ENCODE peak calls at places on chromosomes 16 and 17, in six cellular contexts. One of them, this sample, is unnamed. For H3K9me3, the result is how much of the 10 kb centered on the place peaks cover.

GRCh38 chr17:76079577-76080206 is 710 bp downstream of the ZACN start:
- DNase-seq in fibroblast of lung: no peak
- DNase-seq in uterus: no peak
- DNase-seq in esophagus squamous epithelium: no peak
- DNase-seq in stomach: no peak
- DNase-seq in body of pancreas: no peak
- DNase-seq in this sample: no peak

GRCh38 chr16:11966173-11966572 is 1.2 kb downstream of the TNFRSF17 start:
- DNase-seq in fibroblast of lung: no peak
- DNase-seq in uterus: no peak
- DNase-seq in esophagus squamous epithelium: no peak
- DNase-seq in stomach: no peak
- DNase-seq in body of pancreas: no peak
- DNase-seq in this sample: no peak

GRCh38 chr16:84879569-84880487 is 60.0 kb downstream of the CRISPLD2 start:
- DNase-seq in fibroblast of lung: no peak
- DNase-seq in uterus: no peak
- DNase-seq in esophagus squamous epithelium: no peak
- DNase-seq in stomach: peak
- DNase-seq in body of pancreas: no peak
- DNase-seq in this sample: no peak

GRCh38 chr16:1751946-1752345 is 19.4 kb downstream of the NME3 start:
- DNase-seq in fibroblast of lung: no peak
- DNase-seq in uterus: no peak
- DNase-seq in esophagus squamous epithelium: no peak
- DNase-seq in stomach: no peak
- DNase-seq in body of pancreas: no peak
- DNase-seq in this sample: no peak

GRCh38 chr17:76567634-76568432 is 17.8 kb downstream of the ST6GALNAC2 start:
- DNase-seq in fibroblast of lung: no peak
- DNase-seq in uterus: no peak
- DNase-seq in esophagus squamous epithelium: no peak
- DNase-seq in stomach: peak
- DNase-seq in body of pancreas: peak
- DNase-seq in this sample: no peak

GRCh38 chr16:88754912-88755744 is 29.9 kb downstream of the PIEZO1 start:
- DNase-seq in fibroblast of lung: peak
- DNase-seq in uterus: no peak
- DNase-seq in esophagus squamous epithelium: no peak
- DNase-seq in stomach: no peak
- DNase-seq in body of pancreas: no peak
- DNase-seq in this sample: no peak

GRCh38 chr17:30567231-30568116 is 90.3 kb downstream of the GOSR1 start:
- DNase-seq in fibroblast of lung: no peak
- DNase-seq in uterus: no peak
- DNase-seq in esophagus squamous epithelium: no peak
- DNase-seq in stomach: peak
- DNase-seq in body of pancreas: no peak
- DNase-seq in this sample: no peak

GRCh38 chr16:86303787-86304685 is 206.3 kb upstream of the FOXF1 start:
- DNase-seq in fibroblast of lung: peak
- DNase-seq in uterus: peak
- DNase-seq in esophagus squamous epithelium: no peak
- DNase-seq in stomach: no peak
- DNase-seq in body of pancreas: no peak
- DNase-seq in this sample: no peak

GRCh38 chr16:77344306-77344705 is 90.5 kb downstream of the ADAMTS18 start:
- DNase-seq in fibroblast of lung: peak
- DNase-seq in uterus: no peak
- DNase-seq in esophagus squamous epithelium: no peak
- DNase-seq in stomach: no peak
- DNase-seq in body of pancreas: no peak
- DNase-seq in this sample: no peak

GRCh38 chr17:57038486-57038885 is 46.6 kb upstream of the AKAP1 start:
- DNase-seq in fibroblast of lung: no peak
- DNase-seq in uterus: no peak
- DNase-seq in esophagus squamous epithelium: no peak
- DNase-seq in stomach: no peak
- DNase-seq in body of pancreas: no peak
- DNase-seq in this sample: no peak

GRCh38 chr17:39826334-39826733 is 37.8 kb downstream of the IKZF3 start:
- DNase-seq in fibroblast of lung: no peak
- DNase-seq in uterus: no peak
- DNase-seq in esophagus squamous epithelium: no peak
- DNase-seq in stomach: no peak
- DNase-seq in body of pancreas: no peak
- DNase-seq in this sample: no peak
- H3K9me3 ChIP-seq in fibroblast of lung: under half
- H3K9me3 ChIP-seq in uterus: under half
- H3K9me3 ChIP-seq in esophagus squamous epithelium: under half
- H3K9me3 ChIP-seq in stomach: under half
- H3K9me3 ChIP-seq in body of pancreas: under half
- H3K9me3 ChIP-seq in this sample: under half

DNA sequence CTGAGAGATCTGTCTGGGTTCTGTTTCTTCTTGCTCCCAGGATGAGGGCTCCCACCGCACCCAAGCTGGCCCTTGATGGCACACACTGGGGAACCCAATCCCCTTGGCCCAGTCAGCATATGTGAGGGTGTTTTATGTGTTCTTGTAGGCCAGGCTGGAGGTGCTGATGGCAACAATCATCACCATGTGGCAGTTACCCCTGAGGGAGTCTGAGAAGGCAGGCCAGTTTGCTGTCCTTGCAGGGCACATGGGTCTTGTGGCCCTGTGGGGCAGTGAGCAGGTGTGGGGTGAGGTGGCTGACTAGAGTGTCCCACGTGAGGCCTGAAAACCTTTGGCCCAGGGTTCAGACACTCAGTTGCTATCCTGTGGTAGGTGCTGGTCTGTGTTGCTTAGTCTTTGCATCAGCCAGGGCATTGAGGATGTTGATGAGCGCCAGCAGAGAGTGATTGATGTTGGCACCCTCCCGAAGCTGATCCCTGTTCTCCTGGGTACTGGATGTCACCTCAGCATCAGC is 2183.0 kb downstream of the TP53TG3F start:
- DNase-seq in fibroblast of lung: no peak
- DNase-seq in uterus: no peak
- DNase-seq in esophagus squamous epithelium: no peak
- DNase-seq in stomach: no peak
- DNase-seq in body of pancreas: no peak
- DNase-seq in this sample: no peak
- H3K9me3 ChIP-seq in fibroblast of lung: under half
- H3K9me3 ChIP-seq in uterus: under half
- H3K9me3 ChIP-seq in esophagus squamous epithelium: under half
- H3K9me3 ChIP-seq in stomach: under half
- H3K9me3 ChIP-seq in body of pancreas: under half
- H3K9me3 ChIP-seq in this sample: under half

GRCh38 chr16:3408561-3409197 is 7.7 kb downstream of the ZNF174 start:
- DNase-seq in fibroblast of lung: no peak
- DNase-seq in uterus: no peak
- DNase-seq in esophagus squamous epithelium: no peak
- DNase-seq in stomach: no peak
- DNase-seq in body of pancreas: no peak
- DNase-seq in this sample: no peak
- H3K9me3 ChIP-seq in fibroblast of lung: under half
- H3K9me3 ChIP-seq in uterus: half or more
- H3K9me3 ChIP-seq in esophagus squamous epithelium: under half
- H3K9me3 ChIP-seq in stomach: half or more
- H3K9me3 ChIP-seq in body of pancreas: half or more
- H3K9me3 ChIP-seq in this sample: under half

DNA sequence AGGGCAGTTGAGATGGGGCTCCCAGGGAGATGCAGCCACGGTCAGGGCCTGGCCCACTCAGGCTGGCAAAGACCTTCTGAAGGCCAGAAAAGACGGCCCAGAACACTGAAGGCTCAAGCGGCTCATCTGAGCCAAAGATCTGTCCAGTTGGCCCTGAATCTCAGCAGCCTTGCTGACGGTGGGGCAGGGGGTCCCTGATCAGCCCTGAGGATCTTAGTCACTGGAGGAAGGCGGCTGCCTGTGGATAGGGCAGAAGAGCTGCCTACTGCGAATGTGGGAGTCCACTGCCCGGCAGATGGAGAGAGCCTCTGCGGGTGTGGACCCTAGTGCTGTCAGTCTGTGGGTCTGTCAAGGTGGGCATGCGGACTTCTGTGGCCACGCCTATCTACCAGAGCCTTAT is 1738.2 kb downstream of the TP53TG3F start:
- DNase-seq in fibroblast of lung: no peak
- DNase-seq in uterus: no peak
- DNase-seq in esophagus squamous epithelium: no peak
- DNase-seq in stomach: no peak
- DNase-seq in body of pancreas: no peak
- DNase-seq in this sample: no peak
- H3K9me3 ChIP-seq in fibroblast of lung: under half
- H3K9me3 ChIP-seq in uterus: under half
- H3K9me3 ChIP-seq in esophagus squamous epithelium: under half
- H3K9me3 ChIP-seq in stomach: under half
- H3K9me3 ChIP-seq in body of pancreas: under half
- H3K9me3 ChIP-seq in this sample: under half

DNA sequence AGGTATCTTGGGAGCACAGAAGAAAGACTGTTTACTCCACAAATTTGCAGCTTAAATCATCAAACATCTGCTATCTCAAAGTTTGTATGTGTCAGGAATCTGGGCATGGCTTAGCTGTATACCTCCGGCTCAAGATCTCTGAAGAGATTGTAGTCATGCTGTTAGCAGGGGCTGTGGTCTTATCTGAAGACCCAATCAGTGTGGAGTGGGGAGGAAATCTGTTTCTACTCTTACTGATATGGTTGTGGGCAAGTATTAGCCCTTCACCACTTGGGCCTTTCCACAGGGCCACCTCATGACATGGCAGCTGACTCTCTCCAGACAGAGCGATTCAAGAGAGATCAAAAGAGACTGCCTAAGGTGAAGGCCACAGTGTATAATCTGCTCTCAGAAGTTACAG is 438.7 kb downstream of the KIF2B start:
- DNase-seq in fibroblast of lung: no peak
- DNase-seq in uterus: no peak
- DNase-seq in esophagus squamous epithelium: no peak
- DNase-seq in stomach: no peak
- DNase-seq in body of pancreas: no peak
- DNase-seq in this sample: no peak
- H3K9me3 ChIP-seq in fibroblast of lung: under half
- H3K9me3 ChIP-seq in uterus: under half
- H3K9me3 ChIP-seq in esophagus squamous epithelium: under half
- H3K9me3 ChIP-seq in stomach: under half
- H3K9me3 ChIP-seq in body of pancreas: under half
- H3K9me3 ChIP-seq in this sample: under half

DNA sequence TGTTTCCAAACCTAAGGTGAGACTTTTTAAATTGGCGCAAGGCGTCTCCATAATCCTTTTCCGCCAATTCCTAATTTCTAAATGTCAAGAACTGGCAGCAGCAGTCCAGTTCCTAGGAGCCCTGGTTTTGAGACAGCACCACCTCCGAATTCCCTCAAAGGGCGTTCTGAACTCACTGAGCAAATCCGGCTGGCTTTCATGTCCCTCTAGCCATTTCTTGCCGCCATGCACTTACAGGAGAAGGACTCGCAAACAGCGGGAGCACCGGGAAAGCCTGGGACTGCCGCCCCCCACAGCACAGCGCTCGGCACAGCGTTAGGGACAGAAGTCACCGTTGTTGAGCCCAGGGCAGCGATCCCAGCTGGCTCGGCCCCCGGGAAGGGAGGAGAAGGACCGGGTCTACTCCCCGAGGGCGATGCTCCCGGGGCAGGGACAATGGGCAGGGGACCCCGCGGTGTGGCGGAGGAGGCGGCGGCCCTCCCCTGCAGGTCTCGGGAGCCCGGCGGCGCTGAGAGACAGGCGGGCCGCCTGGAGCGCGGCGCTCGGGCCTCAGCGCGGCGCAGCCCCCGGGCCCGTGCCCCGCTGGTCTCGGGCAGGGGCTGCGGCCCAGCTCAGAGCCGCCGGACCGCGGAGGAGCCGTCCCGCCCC is 545 bp downstream of the ARHGAP17 start:
- DNase-seq in fibroblast of lung: peak
- DNase-seq in uterus: peak
- DNase-seq in esophagus squamous epithelium: no peak
- DNase-seq in stomach: peak
- DNase-seq in body of pancreas: peak
- DNase-seq in this sample: peak
- H3K9me3 ChIP-seq in fibroblast of lung: under half
- H3K9me3 ChIP-seq in uterus: under half
- H3K9me3 ChIP-seq in esophagus squamous epithelium: under half
- H3K9me3 ChIP-seq in stomach: under half
- H3K9me3 ChIP-seq in body of pancreas: under half
- H3K9me3 ChIP-seq in this sample: under half

GRCh38 chr17:72794152-72794551 is 298.3 kb downstream of the SLC39A11 start:
- DNase-seq in fibroblast of lung: no peak
- DNase-seq in uterus: no peak
- DNase-seq in esophagus squamous epithelium: no peak
- DNase-seq in stomach: no peak
- DNase-seq in body of pancreas: no peak
- DNase-seq in this sample: no peak
- H3K9me3 ChIP-seq in fibroblast of lung: under half
- H3K9me3 ChIP-seq in uterus: under half
- H3K9me3 ChIP-seq in esophagus squamous epithelium: under half
- H3K9me3 ChIP-seq in stomach: under half
- H3K9me3 ChIP-seq in body of pancreas: under half
- H3K9me3 ChIP-seq in this sample: under half

GRCh38 chr16:31780342-31780741 is 93.3 kb upstream of the ZNF267 start:
- DNase-seq in fibroblast of lung: no peak
- DNase-seq in uterus: no peak
- DNase-seq in esophagus squamous epithelium: no peak
- DNase-seq in stomach: no peak
- DNase-seq in body of pancreas: no peak
- DNase-seq in this sample: no peak
- H3K9me3 ChIP-seq in fibroblast of lung: under half
- H3K9me3 ChIP-seq in uterus: under half
- H3K9me3 ChIP-seq in esophagus squamous epithelium: under half
- H3K9me3 ChIP-seq in stomach: half or more
- H3K9me3 ChIP-seq in body of pancreas: under half
- H3K9me3 ChIP-seq in this sample: under half